ENCODE peak calls at places on chromosomes 2 and 18, in ten cellular contexts. K is amniotic epithelial cell, P is ovary, G is PC-3, L is MCF 10A, W is fibroblast of lung, X is endothelial cell of umbilical vein, B is H54, C is cardiac fibroblast, T is dermis blood vessel endothelial cell. U is an unnamed sample.

GRCh38 chr2:190809139-190809764 is 71.4 kb upstream of the GLS start:
- DNase-seq in K (peak), P (no peak), G (peak), L (no peak), W (no peak), X (no peak), B (no peak), C (no peak), T (no peak), U (no peak)

GRCh38 chr2:119753041-119753929 is 6.4 kb upstream of the PTPN4 start:
- DNase-seq in K (peak), P (no peak), G (peak), L (peak), W (peak), X (peak), B (no peak), C (peak), T (peak), U (peak)

GRCh38 chr2:128501022-128501690 is 182.5 kb upstream of the HS6ST1 start:
- DNase-seq in K (no peak), P (no peak), G (no peak), L (no peak), W (no peak), X (no peak), B (no peak), C (no peak), T (no peak), U (no peak)

GRCh38 chr2:206240335-206240734 is 34.1 kb upstream of the ZDBF2 start:
- DNase-seq in K (no peak), P (no peak), G (no peak), L (no peak), W (no peak), X (no peak), B (no peak), C (no peak), T (no peak), U (no peak)

GRCh38 chr2:225122582-225123486 is 80.6 kb upstream of the DOCK10 start:
- DNase-seq in K (no peak), P (no peak), G (peak), L (peak), W (no peak), X (peak), B (no peak), C (peak), T (peak), U (peak)

GRCh38 chr2:13056259-13056843 is 339.6 kb downstream of the TRIB2 start:
- DNase-seq in K (peak), P (no peak), G (peak), L (peak), W (peak), X (peak), B (no peak), C (peak), T (peak), U (peak)

GRCh38 chr2:185567196-185567595 is 171.4 kb upstream of the FSIP2 start:
- DNase-seq in K (no peak), P (no peak), G (no peak), L (no peak), W (no peak), X (no peak), B (no peak), C (no peak), T (no peak), U (no peak)

GRCh38 chr2:12960671-12961070 is 243.9 kb downstream of the TRIB2 start:
- DNase-seq in K (no peak), P (no peak), G (no peak), L (no peak), W (peak), X (no peak), B (no peak), C (no peak), T (no peak), U (no peak)

GRCh38 chr2:2325538-2325937 is 5.5 kb downstream of the MYT1L start:
- DNase-seq in K (no peak), P (no peak), G (no peak), L (no peak), W (no peak), X (no peak), B (no peak), C (no peak), T (no peak), U (no peak)

GRCh38 chr2:191230174-191230573 is 15.0 kb upstream of the MYO1B start:
- DNase-seq in K (peak), P (no peak), G (peak), L (peak), W (peak), X (no peak), B (no peak), C (peak), T (no peak), U (peak)

GRCh38 chr2:238080518-238080917 is 19.6 kb upstream of the ESPNL start:
- DNase-seq in K (no peak), P (no peak), G (no peak), L (no peak), W (no peak), X (no peak), B (no peak), C (no peak), T (no peak), U (no peak)

GRCh38 chr18:32470136-32470712 is 458 bp downstream of the GAREM1 start:
- DNase-seq in K (peak), P (peak), G (no peak), L (peak), W (peak), X (peak), B (peak), C (peak), T (peak), U (no peak)

GRCh38 chr2:231557571-231558217 is 27.4 kb upstream of the NMUR1 start:
- DNase-seq in K (peak), P (peak), G (peak), L (peak), W (peak), X (peak), B (peak), C (peak), T (peak), U (peak)

GRCh38 chr2:233413529-233414272 is 59.4 kb downstream of the DGKD start:
- DNase-seq in K (peak), P (no peak), G (peak), L (peak), W (peak), X (peak), B (peak), C (peak), T (peak), U (peak)

GRCh38 chr2:32856891-32857290 is 89.9 kb upstream of the LTBP1 start:
- DNase-seq in K (no peak), P (no peak), G (no peak), L (no peak), W (no peak), X (no peak), B (no peak), C (no peak), T (no peak), U (no peak)

GRCh38 chr2:11578986-11579774 is 45.3 kb downstream of the GREB1 start:
- DNase-seq in K (no peak), P (no peak), G (no peak), L (no peak), W (no peak), X (no peak), B (no peak), C (no peak), T (no peak), U (no peak)

GRCh38 chr18:11553098-11553940 is 56.1 kb upstream of the SLC35G4 start:
- DNase-seq in K (peak), P (no peak), G (peak), L (peak), W (peak), X (peak), B (peak), C (peak), T (peak), U (peak)

GRCh38 chr2:178718988-178719387 is 88.2 kb downstream of the TTN start:
- DNase-seq in K (no peak), P (no peak), G (no peak), L (no peak), W (no peak), X (no peak), B (no peak), C (no peak), T (no peak), U (no peak)

GRCh38 chr2:129296401-129297343 is 682.8 kb upstream of the RAB6C start:
- DNase-seq in K (no peak), P (no peak), G (no peak), L (no peak), W (peak), X (no peak), B (no peak), C (peak), T (no peak), U (no peak)

GRCh38 chr18:79965119-79965902 is 868 bp downstream of the HSBP1L1 start:
- DNase-seq in K (peak), P (peak), G (peak), L (peak), W (peak), X (peak), B (no peak), C (peak), T (peak), U (no peak)

GRCh38 chr2:25292408-25292807 is 49.3 kb downstream of the DNMT3A start:
- DNase-seq in K (no peak), P (no peak), G (no peak), L (no peak), W (no peak), X (peak), B (no peak), C (no peak), T (peak), U (no peak)

GRCh38 chr2:140454717-140455116 is 1674.5 kb upstream of the NXPH2 start:
- DNase-seq in K (peak), P (no peak), G (peak), L (peak), W (peak), X (peak), B (peak), C (peak), T (no peak), U (peak)

GRCh38 chr2:11270891-11271290 is 73.5 kb downstream of the ROCK2 start:
- DNase-seq in K (peak), P (no peak), G (no peak), L (peak), W (peak), X (no peak), B (no peak), C (peak), T (no peak), U (no peak)

GRCh38 chr2:3585239-3586109 is 9.4 kb upstream of the COLEC11 start:
- DNase-seq in K (peak), P (peak), G (peak), L (no peak), W (peak), X (peak), B (no peak), C (peak), T (peak), U (no peak)

GRCh38 chr2:118190365-118190916 is 102.2 kb downstream of the INSIG2 start:
- DNase-seq in K (no peak), P (no peak), G (peak), L (peak), W (no peak), X (no peak), B (no peak), C (no peak), T (no peak), U (no peak)

GRCh38 chr2:227870710-227871374 is 589 bp upstream of the DAW1 start:
- DNase-seq in K (peak), P (no peak), G (peak), L (peak), W (peak), X (peak), B (peak), C (peak), T (peak), U (no peak)

GRCh38 chr18:37299471-37300304 is 265.9 kb downstream of the CELF4 start:
- DNase-seq in K (peak), P (peak), G (peak), L (peak), W (peak), X (peak), B (peak), C (peak), T (peak), U (peak)

GRCh38 chr2:39989888-39990287 is 210.8 kb upstream of the THUMPD2 start:
- DNase-seq in K (peak), P (no peak), G (no peak), L (no peak), W (peak), X (no peak), B (no peak), C (no peak), T (no peak), U (no peak)

GRCh38 chr18:3538954-3539617 is 89.1 kb downstream of the TGIF1 start:
- DNase-seq in K (no peak), P (no peak), G (peak), L (no peak), W (no peak), X (no peak), B (no peak), C (no peak), T (no peak), U (no peak)

GRCh38 chr2:240631561-240632290 is 6.4 kb downstream of the GPR35 start:
- DNase-seq in K (no peak), P (no peak), G (no peak), L (no peak), W (no peak), X (no peak), B (no peak), C (no peak), T (no peak), U (no peak)

GRCh38 chr2:658426-658825 is 18.8 kb downstream of the TMEM18 start:
- DNase-seq in K (no peak), P (no peak), G (no peak), L (no peak), W (no peak), X (no peak), B (no peak), C (no peak), T (no peak), U (no peak)

GRCh38 chr2:77284353-77284752 is 237.8 kb downstream of the LRRTM4 start:
- DNase-seq in K (no peak), P (no peak), G (no peak), L (no peak), W (no peak), X (no peak), B (no peak), C (no peak), T (no peak), U (no peak)

GRCh38 chr2:1660656-1661650 is 83.4 kb downstream of the PXDN start:
- DNase-seq in K (no peak), P (no peak), G (no peak), L (no peak), W (no peak), X (no peak), B (no peak), C (no peak), T (no peak), U (no peak)

GRCh38 chr2:156340818-156341481 is 8.4 kb upstream of the NR4A2 start:
- DNase-seq in K (peak), P (no peak), G (no peak), L (no peak), W (no peak), X (no peak), B (no peak), C (peak), T (peak), U (no peak)

GRCh38 chr18:1760901-1761300 is 810.4 kb downstream of the METTL4 start:
- DNase-seq in K (no peak), P (no peak), G (peak), L (peak), W (peak), X (no peak), B (no peak), C (no peak), T (no peak), U (no peak)

U was measured in myocyte.